ENCODE peak calls at places on chromosomes 13 and 19, in six cellular contexts. One of them, this sample, is unnamed.

GRCh38 chr13:44243198-44243852 is 130.3 kb upstream of the SERP2 start:
- DNase-seq in GM23338: peak
- DNase-seq in SK-N-SH: peak
- DNase-seq in neural progenitor cell: peak
- DNase-seq in OCI-LY7: peak
- DNase-seq in MM.1S: peak
- DNase-seq in this sample: peak

GRCh38 chr13:27839809-27840467 is 47.7 kb downstream of the GSX1 start:
- DNase-seq in GM23338: no peak
- DNase-seq in SK-N-SH: no peak
- DNase-seq in neural progenitor cell: no peak
- DNase-seq in OCI-LY7: no peak
- DNase-seq in MM.1S: no peak
- DNase-seq in this sample: peak

GRCh38 chr19:16330368-16330801 is 5.8 kb downstream of the KLF2 start:
- DNase-seq in GM23338: no peak
- DNase-seq in SK-N-SH: no peak
- DNase-seq in neural progenitor cell: no peak
- DNase-seq in OCI-LY7: peak
- DNase-seq in MM.1S: peak
- DNase-seq in this sample: peak

GRCh38 chr19:54390942-54391577 is 24.2 kb upstream of the TTYH1 start:
- DNase-seq in GM23338: peak
- DNase-seq in SK-N-SH: peak
- DNase-seq in neural progenitor cell: peak
- DNase-seq in OCI-LY7: peak
- DNase-seq in MM.1S: peak
- DNase-seq in this sample: peak

GRCh38 chr13:108044929-108045328 is 170.4 kb downstream of the LIG4 start:
- DNase-seq in GM23338: no peak
- DNase-seq in SK-N-SH: no peak
- DNase-seq in neural progenitor cell: peak
- DNase-seq in OCI-LY7: no peak
- DNase-seq in MM.1S: no peak
- DNase-seq in this sample: no peak

GRCh38 chr19:17784201-17785008 is 10.5 kb upstream of the B3GNT3 start:
- DNase-seq in GM23338: peak
- DNase-seq in SK-N-SH: peak
- DNase-seq in neural progenitor cell: peak
- DNase-seq in OCI-LY7: peak
- DNase-seq in MM.1S: peak
- DNase-seq in this sample: peak

GRCh38 chr19:53076984-53077383 is 26.2 kb downstream of the ZNF160 start:
- DNase-seq in GM23338: peak
- DNase-seq in SK-N-SH: peak
- DNase-seq in neural progenitor cell: peak
- DNase-seq in OCI-LY7: peak
- DNase-seq in MM.1S: no peak
- DNase-seq in this sample: peak

GRCh38 chr19:467554-467953 is 6.7 kb upstream of the SHC2 start:
- DNase-seq in GM23338: no peak
- DNase-seq in SK-N-SH: no peak
- DNase-seq in neural progenitor cell: no peak
- DNase-seq in OCI-LY7: no peak
- DNase-seq in MM.1S: no peak
- DNase-seq in this sample: no peak

GRCh38 chr13:113970810-113971470 is 2.9 kb downstream of the C13orf46 start:
- DNase-seq in GM23338: no peak
- DNase-seq in SK-N-SH: no peak
- DNase-seq in neural progenitor cell: no peak
- DNase-seq in OCI-LY7: no peak
- DNase-seq in MM.1S: no peak
- DNase-seq in this sample: peak

GRCh38 chr13:94192576-94192975 is 286.9 kb downstream of the DCT start:
- DNase-seq in GM23338: peak
- DNase-seq in SK-N-SH: no peak
- DNase-seq in neural progenitor cell: peak
- DNase-seq in OCI-LY7: peak
- DNase-seq in MM.1S: peak
- DNase-seq in this sample: peak

GRCh38 chr13:42832341-42833153 is 51.2 kb downstream of the FAM216B start:
- DNase-seq in GM23338: no peak
- DNase-seq in SK-N-SH: no peak
- DNase-seq in neural progenitor cell: no peak
- DNase-seq in OCI-LY7: no peak
- DNase-seq in MM.1S: no peak
- DNase-seq in this sample: peak

GRCh38 chr13:105914637-105915036 is 620.8 kb downstream of the EFNB2 start:
- DNase-seq in GM23338: no peak
- DNase-seq in SK-N-SH: no peak
- DNase-seq in neural progenitor cell: no peak
- DNase-seq in OCI-LY7: no peak
- DNase-seq in MM.1S: no peak
- DNase-seq in this sample: no peak

GRCh38 chr13:77028202-77028601 is 1.2 kb upstream of the FBXL3 start:
- DNase-seq in GM23338: no peak
- DNase-seq in SK-N-SH: no peak
- DNase-seq in neural progenitor cell: no peak
- DNase-seq in OCI-LY7: no peak
- DNase-seq in MM.1S: no peak
- DNase-seq in this sample: no peak

GRCh38 chr19:17881701-17882100 is 10.0 kb downstream of the SLC5A5 start:
- DNase-seq in GM23338: no peak
- DNase-seq in SK-N-SH: peak
- DNase-seq in neural progenitor cell: no peak
- DNase-seq in OCI-LY7: no peak
- DNase-seq in MM.1S: no peak
- DNase-seq in this sample: no peak

GRCh38 chr13:76884167-76884566 is 2.0 kb downstream of the KCTD12 start:
- DNase-seq in GM23338: peak
- DNase-seq in SK-N-SH: no peak
- DNase-seq in neural progenitor cell: peak
- DNase-seq in OCI-LY7: no peak
- DNase-seq in MM.1S: peak
- DNase-seq in this sample: no peak

GRCh38 chr13:106078191-106078590 is 457.3 kb downstream of the EFNB2 start:
- DNase-seq in GM23338: peak
- DNase-seq in SK-N-SH: no peak
- DNase-seq in neural progenitor cell: peak
- DNase-seq in OCI-LY7: no peak
- DNase-seq in MM.1S: no peak
- DNase-seq in this sample: no peak

GRCh38 chr19:41863209-41863931 is 3.3 kb downstream of the RPS19 start:
- DNase-seq in GM23338: no peak
- DNase-seq in SK-N-SH: no peak
- DNase-seq in neural progenitor cell: no peak
- DNase-seq in OCI-LY7: no peak
- DNase-seq in MM.1S: no peak
- DNase-seq in this sample: no peak

DNA sequence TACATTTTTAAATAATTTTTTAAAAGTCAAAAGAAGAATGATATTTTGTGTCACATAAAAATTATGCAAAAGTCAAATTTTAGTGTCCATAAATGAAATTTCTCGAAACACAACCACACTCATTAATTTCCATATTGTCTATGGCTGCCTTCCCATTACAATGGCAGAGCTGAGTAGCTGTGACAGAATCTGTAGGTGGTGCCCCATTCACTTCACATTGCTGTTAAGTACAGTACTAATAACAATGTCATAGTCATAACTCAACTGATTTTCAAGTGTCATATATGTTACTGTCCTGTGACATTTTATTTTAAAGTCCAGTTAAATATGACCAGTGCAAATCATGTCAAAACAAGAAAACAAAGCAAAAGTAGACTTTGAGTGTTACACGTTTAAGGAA is 114.3 kb downstream of the SPRY2 start:
- DNase-seq in GM23338: no peak
- DNase-seq in SK-N-SH: no peak
- DNase-seq in neural progenitor cell: no peak
- DNase-seq in OCI-LY7: no peak
- DNase-seq in MM.1S: no peak
- DNase-seq in this sample: no peak
- TF ChIP-seq EZH2phosphoT487 in GM23338: no peak
- TF ChIP-seq EZH2phosphoT487 in SK-N-SH: no peak
- TF ChIP-seq EZH2phosphoT487 in neural progenitor cell: no peak
- TF ChIP-seq EZH2phosphoT487 in OCI-LY7: no peak
- TF ChIP-seq EZH2phosphoT487 in MM.1S: no peak
- TF ChIP-seq EZH2phosphoT487 in this sample: no peak

GRCh38 chr19:46862504-46862835 is 1.7 kb downstream of the ARHGAP35 start:
- DNase-seq in GM23338: no peak
- DNase-seq in SK-N-SH: no peak
- DNase-seq in neural progenitor cell: no peak
- DNase-seq in OCI-LY7: no peak
- DNase-seq in MM.1S: no peak
- DNase-seq in this sample: no peak

GRCh38 chr19:46862974-46863632 is 2.3 kb downstream of the ARHGAP35 start:
- DNase-seq in GM23338: peak
- DNase-seq in SK-N-SH: no peak
- DNase-seq in neural progenitor cell: no peak
- DNase-seq in OCI-LY7: no peak
- DNase-seq in MM.1S: no peak
- DNase-seq in this sample: no peak

GRCh38 chr19:46860125-46860845 is 512 bp upstream of the ARHGAP35 start:
- DNase-seq in GM23338: peak
- DNase-seq in SK-N-SH: peak
- DNase-seq in neural progenitor cell: peak
- DNase-seq in OCI-LY7: peak
- DNase-seq in MM.1S: peak
- DNase-seq in this sample: peak

GRCh38 chr19:46860846-46861690 is at the start of gene ARHGAP35:
- DNase-seq in GM23338: peak
- DNase-seq in SK-N-SH: peak
- DNase-seq in neural progenitor cell: no peak
- DNase-seq in OCI-LY7: peak
- DNase-seq in MM.1S: peak
- DNase-seq in this sample: peak

DNA sequence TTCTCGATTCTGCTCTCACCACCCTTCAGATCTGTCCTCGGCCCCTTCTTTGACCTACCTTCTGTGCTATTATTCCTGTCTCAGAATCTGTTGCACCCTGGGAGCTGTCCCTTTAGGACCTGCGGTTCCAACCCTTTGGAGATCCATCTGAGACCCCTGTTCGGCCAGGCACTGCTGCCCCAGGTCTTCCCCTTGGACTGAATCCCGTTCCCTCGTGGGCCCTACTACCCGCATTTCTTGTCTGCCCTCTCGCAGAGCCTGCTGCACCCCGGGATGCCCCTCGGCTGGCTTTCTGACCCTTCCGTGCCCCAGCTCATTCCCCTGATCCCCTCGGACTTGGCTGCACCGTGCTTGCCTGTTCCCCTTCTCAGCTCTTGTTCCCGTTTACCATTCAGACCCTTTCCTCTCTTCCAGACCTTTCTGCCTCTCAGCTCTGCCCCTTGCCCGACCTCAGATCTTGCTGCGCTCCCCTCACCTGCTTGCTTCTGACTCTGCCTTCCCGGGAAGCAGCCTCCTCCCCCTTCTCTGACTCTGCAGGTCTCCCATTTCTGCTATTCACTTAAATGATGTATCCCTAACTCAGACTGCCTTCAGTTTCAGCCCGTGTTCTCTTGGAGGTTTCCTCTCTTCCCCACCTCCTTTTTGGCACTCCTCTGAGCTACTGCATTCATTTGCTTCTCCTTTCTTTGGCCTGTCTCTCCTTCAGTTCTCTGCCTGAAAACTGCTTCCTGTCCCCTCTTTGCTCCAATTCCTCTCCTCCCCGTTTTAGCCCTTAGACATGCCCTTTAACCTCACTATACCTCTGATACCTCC is 1.1 kb downstream of the ARHGAP35 start:
- DNase-seq in GM23338: peak
- DNase-seq in SK-N-SH: no peak
- DNase-seq in neural progenitor cell: peak
- DNase-seq in OCI-LY7: peak
- DNase-seq in MM.1S: no peak
- DNase-seq in this sample: peak
- H3K27ac ChIP-seq in GM23338: peak
- H3K27ac ChIP-seq in SK-N-SH: peak
- H3K27ac ChIP-seq in neural progenitor cell: peak
- H3K27ac ChIP-seq in OCI-LY7: peak
- H3K27ac ChIP-seq in MM.1S: no peak
- H3K27ac ChIP-seq in this sample: peak

DNA sequence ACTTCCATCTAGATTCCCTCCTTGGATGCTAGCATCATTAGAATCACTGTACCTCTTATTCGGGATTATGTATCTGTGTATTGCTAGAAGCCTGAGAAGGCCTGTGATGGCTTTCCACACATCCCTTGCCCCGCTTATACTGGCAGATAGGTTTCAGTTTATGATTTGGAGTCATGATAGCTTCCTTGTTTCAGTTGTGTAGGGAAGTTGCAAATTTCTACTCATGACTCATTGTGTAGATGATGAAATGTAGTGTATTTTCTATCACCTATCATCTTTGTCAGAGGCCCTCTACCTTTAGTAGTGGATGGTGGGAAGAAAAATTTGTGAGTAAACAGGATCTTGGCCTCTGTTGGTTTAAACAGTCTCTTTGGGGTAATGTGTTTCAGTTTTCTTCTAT is 165.2 kb downstream of the GGACT start:
- DNase-seq in GM23338: no peak
- DNase-seq in SK-N-SH: no peak
- DNase-seq in neural progenitor cell: no peak
- DNase-seq in OCI-LY7: no peak
- DNase-seq in MM.1S: no peak
- DNase-seq in this sample: no peak
- TF ChIP-seq EZH2phosphoT487 in GM23338: no peak
- TF ChIP-seq EZH2phosphoT487 in SK-N-SH: no peak
- TF ChIP-seq EZH2phosphoT487 in neural progenitor cell: no peak
- TF ChIP-seq EZH2phosphoT487 in OCI-LY7: no peak
- TF ChIP-seq EZH2phosphoT487 in MM.1S: no peak
- TF ChIP-seq EZH2phosphoT487 in this sample: no peak

GRCh38 chr19:8629996-8630683 is at the start of gene NFILZ:
- DNase-seq in GM23338: no peak
- DNase-seq in SK-N-SH: no peak
- DNase-seq in neural progenitor cell: no peak
- DNase-seq in OCI-LY7: no peak
- DNase-seq in MM.1S: no peak
- DNase-seq in this sample: no peak

GRCh38 chr19:8629184-8629583 is 1.2 kb upstream of the NFILZ start:
- DNase-seq in GM23338: no peak
- DNase-seq in SK-N-SH: no peak
- DNase-seq in neural progenitor cell: no peak
- DNase-seq in OCI-LY7: no peak
- DNase-seq in MM.1S: no peak
- DNase-seq in this sample: no peak

GRCh38 chr19:8635422-8635821 is 5.0 kb downstream of the NFILZ start:
- DNase-seq in GM23338: no peak
- DNase-seq in SK-N-SH: no peak
- DNase-seq in neural progenitor cell: no peak
- DNase-seq in OCI-LY7: no peak
- DNase-seq in MM.1S: no peak
- DNase-seq in this sample: peak

GRCh38 chr19:8630796-8631424 is 477 bp downstream of the NFILZ start:
- DNase-seq in GM23338: no peak
- DNase-seq in SK-N-SH: no peak
- DNase-seq in neural progenitor cell: peak
- DNase-seq in OCI-LY7: no peak
- DNase-seq in MM.1S: no peak
- DNase-seq in this sample: no peak

DNA sequence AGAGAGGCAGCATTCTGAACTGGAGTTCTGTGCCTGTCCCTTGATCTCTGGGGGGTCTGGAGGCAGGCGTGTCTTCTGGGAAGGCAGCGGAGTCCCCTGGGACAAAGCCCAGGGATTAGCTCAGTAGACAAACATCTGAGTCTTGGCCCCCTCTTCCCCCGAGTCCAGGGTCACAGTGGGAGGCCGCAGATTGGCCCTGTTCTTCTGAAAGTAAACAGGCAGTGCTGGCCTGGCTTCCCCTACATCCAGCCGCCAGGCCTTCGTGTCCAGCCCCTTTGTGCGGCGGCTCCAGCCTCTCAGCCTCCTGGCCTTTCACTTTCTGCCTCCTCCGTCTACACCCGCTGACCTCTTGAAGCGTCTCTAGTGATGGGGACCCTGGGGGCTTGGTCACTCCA is 989 bp downstream of the NFILZ start:
- DNase-seq in GM23338: no peak
- DNase-seq in SK-N-SH: no peak
- DNase-seq in neural progenitor cell: peak
- DNase-seq in OCI-LY7: no peak
- DNase-seq in MM.1S: no peak
- DNase-seq in this sample: no peak
- H3K27ac ChIP-seq in GM23338: no peak
- H3K27ac ChIP-seq in SK-N-SH: no peak
- H3K27ac ChIP-seq in neural progenitor cell: peak
- H3K27ac ChIP-seq in OCI-LY7: no peak
- H3K27ac ChIP-seq in MM.1S: no peak
- H3K27ac ChIP-seq in this sample: no peak

This sample was measured in PC-3.